ENCODE peak calls at places on chromosome 19, in five cellular contexts. J, E, S, N and I are unnamed samples.

GRCh38 chr19:41902594-41902993 is 19.6 kb downstream of the ARHGEF1 start:
- DNase-seq in J (no peak), E (no peak), S (no peak), N (no peak), I (no peak)

GRCh38 chr19:50679177-50680125 is 30.2 kb downstream of the C19orf81 start:
- DNase-seq in J (peak), E (peak), S (no peak), N (peak), I (peak)

GRCh38 chr19:46537136-46538097 is 41.8 kb upstream of the PNMA8B start:
- DNase-seq in J (peak), E (peak), S (no peak), N (no peak), I (peak)

GRCh38 chr19:49949735-49950589 is 11.0 kb downstream of the SIGLEC11 start:
- DNase-seq in J (no peak), E (no peak), S (no peak), N (no peak), I (no peak)

GRCh38 chr19:35479278-35479677 is 11.0 kb downstream of the KRTDAP start:
- DNase-seq in J (no peak), E (no peak), S (no peak), N (no peak), I (no peak)

GRCh38 chr19:51148571-51148970 is 6.5 kb downstream of the SIGLEC7 start:
- DNase-seq in J (no peak), E (no peak), S (no peak), N (no peak), I (no peak)

GRCh38 chr19:46466536-46467199 is 4.7 kb downstream of the PNMA8A start:
- DNase-seq in J (peak), E (no peak), S (peak), N (no peak), I (no peak)

GRCh38 chr19:10968527-10969081 is 7.8 kb downstream of the SMARCA4 start:
- DNase-seq in J (no peak), E (no peak), S (no peak), N (no peak), I (no peak)

GRCh38 chr19:48658483-48658882 is 12.5 kb upstream of the CA11 start:
- DNase-seq in J (no peak), E (no peak), S (no peak), N (no peak), I (no peak)

GRCh38 chr19:33724021-33724722 is 72.5 kb upstream of the KCTD15 start:
- DNase-seq in J (no peak), E (no peak), S (no peak), N (no peak), I (no peak)

GRCh38 chr19:5141926-5142724 is 173.2 kb downstream of the KDM4B start:
- DNase-seq in J (no peak), E (no peak), S (no peak), N (no peak), I (no peak)

GRCh38 chr19:15631817-15632216 is 8.9 kb upstream of the CYP4F3 start:
- DNase-seq in J (peak), E (peak), S (no peak), N (no peak), I (no peak)

GRCh38 chr19:20078696-20079095 is 896 bp downstream of the ZNF90 start:
- DNase-seq in J (peak), E (no peak), S (no peak), N (no peak), I (no peak)

GRCh38 chr19:15551183-15552004 is 43.1 kb downstream of the CYP4F22 start:
- DNase-seq in J (peak), E (peak), S (no peak), N (no peak), I (peak)

GRCh38 chr19:58021541-58022282 is 12.1 kb upstream of the ZSCAN1 start:
- DNase-seq in J (peak), E (peak), S (no peak), N (no peak), I (peak)

GRCh38 chr19:37981785-37982475 is 74.9 kb downstream of the SIPA1L3 start:
- DNase-seq in J (no peak), E (no peak), S (no peak), N (no peak), I (no peak)

GRCh38 chr19:28332351-28332750 is 880.6 kb downstream of the UQCRFS1 start:
- DNase-seq in J (no peak), E (no peak), S (no peak), N (no peak), I (no peak)

GRCh38 chr19:51691122-51692064 is 1.7 kb upstream of the SPACA6 start:
- DNase-seq in J (peak), E (no peak), S (no peak), N (no peak), I (no peak)

GRCh38 chr19:47161876-47162489 is 31.3 kb downstream of the SAE1 start:
- DNase-seq in J (peak), E (no peak), S (no peak), N (no peak), I (no peak)

GRCh38 chr19:2634228-2634951 is 68.1 kb downstream of the GNG7 start:
- DNase-seq in J (peak), E (no peak), S (no peak), N (no peak), I (no peak)

GRCh38 chr19:49689133-49690072 is at the start of gene ADM5:
- DNase-seq in J (no peak), E (no peak), S (no peak), N (peak), I (peak)

GRCh38 chr19:4474504-4475136 is 2.5 kb downstream of the HDGFL2 start:
- DNase-seq in J (peak), E (no peak), S (no peak), N (peak), I (peak)

GRCh38 chr19:48868196-48868886 is at the start of gene PLEKHA4:
- DNase-seq in J (peak), E (no peak), S (no peak), N (no peak), I (no peak)

GRCh38 chr19:48368942-48369341 is 4.8 kb downstream of the SYNGR4 start:
- DNase-seq in J (no peak), E (no peak), S (no peak), N (no peak), I (no peak)

GRCh38 chr19:30148039-30148438 is 206.0 kb downstream of the URI1 start:
- DNase-seq in J (no peak), E (no peak), S (no peak), N (no peak), I (no peak)

GRCh38 chr19:49335071-49335783 is at the start of gene CD37:
- DNase-seq in J (no peak), E (no peak), S (no peak), N (no peak), I (no peak)

GRCh38 chr19:11355160-11356073 is at the start of gene PLPPR2:
- DNase-seq in J (peak), E (peak), S (peak), N (peak), I (peak)

GRCh38 chr19:4136680-4137088 is 12.8 kb upstream of the MAP2K2 start:
- DNase-seq in J (no peak), E (no peak), S (no peak), N (no peak), I (no peak)

GRCh38 chr19:8638078-8638619 is 7.7 kb downstream of the NFILZ start:
- DNase-seq in J (peak), E (no peak), S (peak), N (no peak), I (peak)

GRCh38 chr19:6464070-6464873 is at the start of gene CRB3:
- DNase-seq in J (no peak), E (peak), S (no peak), N (no peak), I (no peak)

GRCh38 chr19:35790981-35791813 is 15.8 kb downstream of the ARHGAP33 start:
- DNase-seq in J (no peak), E (peak), S (no peak), N (no peak), I (no peak)

GRCh38 chr19:20422616-20423205 is 142.9 kb downstream of the ZNF737 start:
- DNase-seq in J (peak), E (no peak), S (no peak), N (no peak), I (no peak)

GRCh38 chr19:49395581-49396407 is 7.7 kb downstream of the KASH5 start:
- DNase-seq in J (no peak), E (no peak), S (no peak), N (no peak), I (no peak)